ENCODE peak calls at places on chromosomes 12 and 14, in eight cellular contexts. X is stomach; O is CD8-positive, alpha-beta T cell; T is adrenal gland; P is Panc1; L is body of pancreas; C is tibial artery; M is PC-3. U is an unnamed sample. For H3K36me3, the result is how much of the 10 kb centered on the place peaks cover.

GRCh38 chr12:1797011-1797901 is 23.1 kb upstream of the LRTM2 start:
- DNase-seq in X (peak), C (no peak), P (no peak), O (peak), M (no peak), L (peak), T (peak), U (peak)

GRCh38 chr14:104396682-104397470 is 182.7 kb upstream of the C14orf180 start:
- DNase-seq in C (no peak), L (no peak), M (no peak), X (peak), T (no peak), P (no peak), O (no peak), U (no peak)

GRCh38 chr14:68639518-68640292 is 153.2 kb downstream of the ZFP36L1 start:
- DNase-seq in C (no peak), O (no peak), M (no peak), T (no peak), X (no peak), P (no peak), L (no peak), U (no peak)

GRCh38 chr12:109875572-109876131 is 4.7 kb downstream of the GLTP start:
- DNase-seq in M (peak), C (no peak), X (no peak), O (no peak), P (no peak), L (no peak), T (no peak), U (peak)

GRCh38 chr12:29725587-29726320 is 58.0 kb downstream of the TMTC1 start:
- DNase-seq in X (no peak), M (no peak), T (no peak), O (no peak), P (no peak), C (peak), L (no peak), U (peak)

GRCh38 chr12:1592444-1593231 is 1.7 kb downstream of the FBXL14 start:
- DNase-seq in X (no peak), P (no peak), L (no peak), O (peak), C (no peak), M (peak), T (peak), U (peak)

GRCh38 chr12:89064780-89065179 is 287.5 kb downstream of the DUSP6 start:
- DNase-seq in L (no peak), X (no peak), O (no peak), M (peak), P (no peak), T (no peak), C (no peak), U (no peak)

GRCh38 chr12:124993568-124994434 is at the start of gene BRI3BP:
- DNase-seq in C (peak), M (peak), O (peak), T (peak), L (peak), P (no peak), X (peak), U (peak)

GRCh38 chr14:24938593-24938992 is 111.4 kb downstream of the STXBP6 start:
- DNase-seq in C (no peak), P (no peak), X (no peak), O (no peak), L (no peak), M (no peak), T (no peak), U (no peak)

GRCh38 chr14:96635850-96636249 is 133.7 kb downstream of the PAPOLA start:
- DNase-seq in O (no peak), P (no peak), M (peak), T (no peak), C (no peak), X (peak), L (no peak), U (no peak)

GRCh38 chr14:69346710-69347109 is 51.4 kb downstream of the ERH start:
- DNase-seq in T (no peak), L (peak), X (peak), O (no peak), P (no peak), C (no peak), M (peak), U (peak)

GRCh38 chr12:111715242-111715641 is 29.4 kb downstream of the ACAD10 start:
- DNase-seq in C (no peak), O (no peak), M (no peak), X (peak), L (no peak), P (no peak), T (no peak), U (no peak)

GRCh38 chr12:69897744-69898143 is 72.7 kb downstream of the MYRFL start:
- DNase-seq in M (peak), P (no peak), L (no peak), O (no peak), X (no peak), C (no peak), T (no peak), U (no peak)

GRCh38 chr14:75885829-75886228 is 96.0 kb downstream of the TGFB3 start:
- DNase-seq in T (no peak), P (no peak), X (no peak), C (peak), O (no peak), M (no peak), L (no peak), U (no peak)

GRCh38 chr12:130258863-130259262 is 78.8 kb upstream of the PIWIL1 start:
- DNase-seq in L (no peak), T (no peak), O (no peak), C (no peak), X (no peak), P (no peak), M (no peak), U (no peak)

GRCh38 chr14:65252471-65253255 is 150.3 kb upstream of the MAX start:
- DNase-seq in L (no peak), O (no peak), P (no peak), X (no peak), C (no peak), T (no peak), M (peak), U (no peak)

GRCh38 chr12:98220636-98221035 is 294.8 kb upstream of the TMPO start:
- DNase-seq in L (peak), M (no peak), T (no peak), C (no peak), X (no peak), P (no peak), O (no peak), U (no peak)

GRCh38 chr14:50667491-50668007 is 557 bp downstream of the SAV1 start:
- DNase-seq in O (peak), M (peak), P (no peak), X (peak), C (no peak), T (no peak), L (peak), U (peak)

GRCh38 chr14:74611672-74612345 is at the start of gene LTBP2:
- DNase-seq in X (no peak), T (no peak), O (no peak), P (no peak), L (no peak), C (no peak), M (peak), U (no peak)

GRCh38 chr14:22025884-22026283 is 352.3 kb upstream of the OR4E1 start:
- DNase-seq in C (no peak), O (no peak), T (no peak), L (no peak), X (no peak), M (no peak), P (no peak), U (no peak)

GRCh38 chr14:54446201-54446693 is 5.1 kb upstream of the CNIH1 start:
- DNase-seq in O (no peak), P (no peak), X (no peak), M (peak), L (no peak), T (no peak), C (no peak), U (peak)

GRCh38 chr14:79337761-79338160 is 873.5 kb downstream of the DIO2 start:
- DNase-seq in M (no peak), L (no peak), P (no peak), X (no peak), C (no peak), T (no peak), O (no peak), U (no peak)

GRCh38 chr12:39375206-39375808 is 67.6 kb downstream of the KIF21A start:
- DNase-seq in X (no peak), L (no peak), C (no peak), T (no peak), O (no peak), P (no peak), M (no peak), U (no peak)

GRCh38 chr14:65257405-65257804 is 155.1 kb upstream of the MAX start:
- DNase-seq in T (no peak), M (no peak), X (no peak), L (no peak), P (no peak), O (no peak), C (no peak), U (no peak)

GRCh38 chr12:7376196-7376595 is 67.8 kb downstream of the CD163L1 start:
- DNase-seq in L (no peak), M (peak), C (no peak), P (no peak), T (no peak), O (no peak), X (no peak), U (no peak)

GRCh38 chr14:89566644-89567411 is 149.8 kb upstream of the FOXN3 start:
- DNase-seq in P (no peak), X (no peak), C (no peak), L (no peak), T (no peak), O (no peak), M (no peak), U (no peak)

GRCh38 chr12:5794156-5794555 is 150.9 kb downstream of the ANO2 start:
- DNase-seq in M (no peak), X (peak), T (no peak), P (no peak), C (no peak), O (no peak), L (peak), U (no peak)

GRCh38 chr12:30926243-30927209 is at the start of gene TSPAN11:
- DNase-seq in O (no peak), X (no peak), T (no peak), P (no peak), C (peak), L (no peak), M (no peak), U (no peak)

GRCh38 chr12:95802482-95803264 is 12.1 kb upstream of the NTN4 start:
- DNase-seq in X (no peak), C (no peak), T (no peak), O (no peak), M (peak), L (peak), P (peak), U (peak)

GRCh38 chr12:68342966-68343365 is 10.8 kb upstream of the MDM1 start:
- DNase-seq in P (no peak), M (no peak), O (no peak), L (no peak), X (no peak), C (no peak), T (no peak), U (no peak)

GRCh38 chr12:17763365-17763764 is 326.6 kb downstream of the RERGL start:
- DNase-seq in L (no peak), M (no peak), P (no peak), T (no peak), X (no peak), C (no peak), O (no peak), U (no peak)

GRCh38 chr12:121883315-121883660 is 5.3 kb upstream of the PSMD9 start:
- DNase-seq in C (no peak), O (no peak), L (no peak), T (no peak), P (no peak), M (peak), X (no peak), U (no peak)

GRCh38 chr12:118334939-118335567 is 37.7 kb downstream of the TAOK3 start:
- DNase-seq in P (no peak), X (no peak), M (no peak), C (no peak), O (no peak), L (no peak), T (no peak), U (no peak)

GRCh38 chr12:124904306-124905098 is 9.9 kb downstream of the UBC start:
- DNase-seq in M (peak), T (peak), C (peak), L (peak), P (no peak), O (no peak), X (peak), U (peak)

DNA sequence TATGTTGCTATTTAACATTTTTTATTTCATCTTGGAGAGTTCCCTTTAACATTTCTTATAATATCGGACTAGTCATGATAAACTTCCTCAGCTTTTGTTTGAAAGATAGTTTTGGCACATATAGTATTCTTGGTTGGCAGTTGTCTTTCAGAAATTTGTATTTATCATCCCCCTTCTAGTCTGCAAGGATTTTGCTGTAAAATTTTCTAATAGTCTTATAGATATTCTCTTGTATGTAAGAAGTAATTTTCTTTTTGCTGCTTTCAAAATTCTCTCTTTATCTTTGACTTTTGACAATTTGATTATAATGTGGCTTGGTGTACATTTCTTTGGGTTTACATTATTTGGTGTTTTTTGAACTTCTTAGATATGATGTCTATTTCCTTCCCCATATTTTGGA is 116.0 kb upstream of the AVPR1A start:
- DNase-seq in T (no peak), M (no peak), P (no peak), O (no peak), X (no peak), L (no peak), C (no peak), U (no peak)
- H3K36me3 ChIP-seq in T (under half), M (under half), P (under half), O (under half), X (under half), L (under half), C (under half), U (under half)

GRCh38 chr14:52142504-52142903 is 73.6 kb upstream of the NID2 start:
- DNase-seq in X (no peak), L (no peak), O (no peak), M (no peak), C (no peak), P (no peak), T (no peak), U (no peak)

GRCh38 chr14:52148371-52148770 is 79.5 kb upstream of the NID2 start:
- DNase-seq in P (no peak), L (no peak), C (no peak), O (no peak), M (no peak), X (no peak), T (no peak), U (no peak)

GRCh38 chr14:52150162-52150561 is 81.3 kb upstream of the NID2 start:
- DNase-seq in T (no peak), C (no peak), L (no peak), M (no peak), X (no peak), O (no peak), P (no peak), U (no peak)

DNA sequence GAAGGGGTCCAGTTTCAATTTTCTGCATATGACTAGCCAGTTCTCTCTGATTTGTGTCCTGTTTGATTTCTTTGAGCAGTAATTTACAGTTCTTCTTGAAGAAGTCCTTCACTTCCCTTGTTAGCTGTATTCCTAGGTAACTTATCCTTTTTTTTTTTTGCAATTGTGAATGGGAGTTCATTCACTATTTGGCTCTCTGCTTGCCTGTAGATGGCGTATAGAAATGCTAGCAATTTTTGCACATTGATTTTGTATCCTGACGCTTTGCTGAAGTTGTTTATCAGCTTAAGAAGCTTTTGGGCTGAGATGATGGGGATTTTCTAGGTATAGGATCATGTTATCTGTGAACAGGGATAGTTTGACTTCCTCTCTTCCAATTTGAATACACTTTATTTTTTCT is 77.6 kb upstream of the NID2 start:
- DNase-seq in P (no peak), O (no peak), T (no peak), X (no peak), L (no peak), M (peak), C (no peak), U (no peak)
- TF ChIP-seq CTCF in P (no peak), O (no peak), T (no peak), X (no peak), L (no peak), M (peak), C (no peak), U (peak)

DNA sequence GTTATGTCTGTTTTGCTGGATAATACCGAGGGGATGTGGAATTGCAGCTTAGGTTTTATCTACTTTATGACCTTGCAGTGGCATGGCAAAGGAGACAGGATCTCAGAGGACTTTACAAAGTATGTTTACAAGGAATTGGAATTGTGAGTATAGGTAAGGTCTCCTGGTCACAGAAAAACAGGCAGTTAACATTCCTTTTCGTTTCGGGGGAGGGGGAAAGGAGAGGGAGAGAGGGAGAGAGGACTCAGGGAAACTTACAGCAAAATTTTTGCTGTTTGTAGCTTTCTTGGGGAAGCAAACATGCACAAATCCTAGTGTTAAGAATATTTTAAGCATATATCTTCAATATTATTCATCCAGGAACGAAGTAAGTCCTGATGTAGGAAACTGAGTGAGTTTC is 590.5 kb upstream of the LRFN5 start:
- DNase-seq in L (no peak), T (no peak), C (no peak), M (no peak), P (no peak), O (no peak), X (no peak), U (no peak)
- H3K4me3 ChIP-seq in L (no peak), T (no peak), C (no peak), M (no peak), P (no peak), O (no peak), X (no peak), U (no peak)

GRCh38 chr14:99207456-99207855 is 64.5 kb downstream of the BCL11B start:
- DNase-seq in L (no peak), C (no peak), O (no peak), T (no peak), P (no peak), M (no peak), X (no peak), U (no peak)

GRCh38 chr14:99211410-99211809 is 60.6 kb downstream of the BCL11B start:
- DNase-seq in C (no peak), L (no peak), P (no peak), X (no peak), T (no peak), O (no peak), M (no peak), U (no peak)

GRCh38 chr14:99212199-99212598 is 59.8 kb downstream of the BCL11B start:
- DNase-seq in C (no peak), X (no peak), M (no peak), O (no peak), P (no peak), L (no peak), T (no peak), U (no peak)

GRCh38 chr14:99210333-99210732 is 61.7 kb downstream of the BCL11B start:
- DNase-seq in M (no peak), L (no peak), C (no peak), T (no peak), X (no peak), P (no peak), O (no peak), U (no peak)

DNA sequence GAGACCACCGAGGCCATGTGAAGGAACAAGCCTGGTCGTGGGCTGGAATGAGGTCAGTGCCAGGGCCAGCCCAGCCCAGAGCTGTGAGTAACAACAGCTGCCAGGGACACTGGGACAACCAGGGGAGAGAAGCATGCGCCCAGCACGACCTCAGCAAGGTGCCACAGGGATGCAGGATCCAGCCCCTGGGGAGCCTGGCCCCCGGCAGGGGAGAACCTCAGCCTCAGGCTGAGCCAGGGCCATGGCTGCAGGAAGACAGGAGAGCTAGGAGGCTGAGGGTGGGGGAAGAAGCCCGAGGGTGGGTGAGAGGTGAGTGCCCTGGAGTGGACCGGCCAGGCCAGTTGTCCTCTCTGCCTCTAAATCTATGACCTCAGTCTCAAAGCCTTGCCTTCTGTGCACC is 62.6 kb downstream of the BCL11B start:
- DNase-seq in C (no peak), O (no peak), L (no peak), P (no peak), X (no peak), T (no peak), M (no peak), U (no peak)
- H3K36me3 ChIP-seq in C (under half), O (under half), L (under half), P (under half), X (under half), T (under half), M (under half), U (under half)

GRCh38 chr14:105453847-105454246 is 20.8 kb upstream of the CRIP2 start:
- DNase-seq in M (no peak), O (no peak), X (no peak), P (no peak), C (no peak), T (no peak), L (no peak), U (no peak)
- TF ChIP-seq CTCF in M (no peak), O (no peak), X (no peak), P (no peak), C (no peak), T (no peak), L (no peak), U (no peak)

GRCh38 chr14:95227279-95227860 is 70.0 kb upstream of the DICER1 start:
- DNase-seq in X (peak), O (no peak), L (peak), M (no peak), T (no peak), C (no peak), P (no peak), U (no peak)
- H3K4me3 ChIP-seq in X (no peak), O (no peak), L (no peak), M (no peak), T (no peak), C (no peak), P (no peak), U (no peak)

GRCh38 chr12:53031616-53032015 is 18.2 kb upstream of the TNS2 start:
- DNase-seq in X (no peak), O (no peak), L (no peak), M (no peak), C (no peak), P (no peak), T (no peak), U (no peak)
- H3K36me3 ChIP-seq in X (half or more), O (half or more), L (under half), M (half or more), C (half or more), P (under half), T (half or more), U (half or more)

GRCh38 chr12:53984901-53985357 is at the start of gene HOXC10:
- DNase-seq in X (peak), O (peak), P (peak), M (peak), L (peak), T (peak), C (peak), U (peak)

GRCh38 chr12:53986686-53987180 is 1.8 kb downstream of the HOXC10 start:
- DNase-seq in X (no peak), L (no peak), T (no peak), O (no peak), M (no peak), C (no peak), P (no peak), U (no peak)

GRCh38 chr12:53985358-53985899 is 483 bp downstream of the HOXC10 start:
- DNase-seq in M (no peak), X (no peak), P (no peak), T (no peak), C (no peak), L (no peak), O (no peak), U (no peak)

GRCh38 chr12:53987748-53988147 is 2.8 kb downstream of the HOXC10 start:
- DNase-seq in X (no peak), M (no peak), L (no peak), C (no peak), T (no peak), O (no peak), P (no peak), U (no peak)

GRCh38 chr12:53985900-53986685 is 1.1 kb downstream of the HOXC10 start:
- DNase-seq in L (no peak), X (no peak), O (no peak), P (no peak), M (no peak), C (no peak), T (no peak), U (no peak)
- TF ChIP-seq CTCF in L (no peak), X (no peak), O (no peak), P (no peak), M (no peak), C (no peak), T (no peak), U (no peak)

U was measured in transverse colon.